ENCODE peak calls at places on chromosomes 6 and 20, in four cellular contexts. One of them, this sample, is unnamed. For H3K4me1, the result is how much of the 10 kb centered on the place peaks cover.

GRCh38 chr6:150016324-150017185 is 8.8 kb downstream of the RAET1L start:
- DNase-seq in neural progenitor cell: peak
- DNase-seq in effector memory CD4-positive, alpha-beta T cell: peak
- DNase-seq in thyroid gland: peak
- DNase-seq in this sample: no peak

GRCh38 chr6:122610690-122611455 is 668 bp downstream of the PKIB start:
- DNase-seq in neural progenitor cell: peak
- DNase-seq in effector memory CD4-positive, alpha-beta T cell: no peak
- DNase-seq in thyroid gland: peak
- DNase-seq in this sample: peak

GRCh38 chr6:3288711-3289663 is 30.2 kb downstream of the PSMG4 start:
- DNase-seq in neural progenitor cell: no peak
- DNase-seq in effector memory CD4-positive, alpha-beta T cell: no peak
- DNase-seq in thyroid gland: no peak
- DNase-seq in this sample: no peak

GRCh38 chr20:14245368-14245970 is 91.9 kb downstream of the FLRT3 start:
- DNase-seq in neural progenitor cell: no peak
- DNase-seq in effector memory CD4-positive, alpha-beta T cell: no peak
- DNase-seq in thyroid gland: no peak
- DNase-seq in this sample: no peak

GRCh38 chr6:89120371-89120770 is 2.5 kb upstream of the SRSF12 start:
- DNase-seq in neural progenitor cell: no peak
- DNase-seq in effector memory CD4-positive, alpha-beta T cell: no peak
- DNase-seq in thyroid gland: no peak
- DNase-seq in this sample: no peak

GRCh38 chr6:71886184-71887005 is at the start of gene RIMS1:
- DNase-seq in neural progenitor cell: peak
- DNase-seq in effector memory CD4-positive, alpha-beta T cell: no peak
- DNase-seq in thyroid gland: no peak
- DNase-seq in this sample: no peak

GRCh38 chr6:150373260-150373701 is 4.5 kb downstream of the IYD start:
- DNase-seq in neural progenitor cell: no peak
- DNase-seq in effector memory CD4-positive, alpha-beta T cell: no peak
- DNase-seq in thyroid gland: peak
- DNase-seq in this sample: peak

GRCh38 chr20:25058051-25058796 is at the start of gene ACSS1:
- DNase-seq in neural progenitor cell: peak
- DNase-seq in effector memory CD4-positive, alpha-beta T cell: peak
- DNase-seq in thyroid gland: peak
- DNase-seq in this sample: peak

GRCh38 chr6:108526739-108527174 is 34.0 kb upstream of the FOXO3 start:
- DNase-seq in neural progenitor cell: peak
- DNase-seq in effector memory CD4-positive, alpha-beta T cell: no peak
- DNase-seq in thyroid gland: no peak
- DNase-seq in this sample: no peak

GRCh38 chr6:56708810-56709597 is 66.3 kb upstream of the DST start:
- DNase-seq in neural progenitor cell: peak
- DNase-seq in effector memory CD4-positive, alpha-beta T cell: no peak
- DNase-seq in thyroid gland: no peak
- DNase-seq in this sample: no peak

GRCh38 chr6:137867685-137868509 is 838 bp downstream of the TNFAIP3 start:
- DNase-seq in neural progenitor cell: peak
- DNase-seq in effector memory CD4-positive, alpha-beta T cell: no peak
- DNase-seq in thyroid gland: peak
- DNase-seq in this sample: peak

GRCh38 chr6:3620937-3621336 is 130.6 kb downstream of the PXDC1 start:
- DNase-seq in neural progenitor cell: no peak
- DNase-seq in effector memory CD4-positive, alpha-beta T cell: no peak
- DNase-seq in thyroid gland: no peak
- DNase-seq in this sample: no peak

GRCh38 chr6:97097068-97098047 is 172.8 kb downstream of the KLHL32 start:
- DNase-seq in neural progenitor cell: no peak
- DNase-seq in effector memory CD4-positive, alpha-beta T cell: no peak
- DNase-seq in thyroid gland: no peak
- DNase-seq in this sample: no peak

GRCh38 chr6:22147983-22148797 is 148.6 kb downstream of the PRL start:
- DNase-seq in neural progenitor cell: peak
- DNase-seq in effector memory CD4-positive, alpha-beta T cell: no peak
- DNase-seq in thyroid gland: no peak
- DNase-seq in this sample: no peak
- H3K4me1 ChIP-seq in neural progenitor cell: under half
- H3K4me1 ChIP-seq in effector memory CD4-positive, alpha-beta T cell: under half
- H3K4me1 ChIP-seq in thyroid gland: under half
- H3K4me1 ChIP-seq in this sample: half or more

DNA sequence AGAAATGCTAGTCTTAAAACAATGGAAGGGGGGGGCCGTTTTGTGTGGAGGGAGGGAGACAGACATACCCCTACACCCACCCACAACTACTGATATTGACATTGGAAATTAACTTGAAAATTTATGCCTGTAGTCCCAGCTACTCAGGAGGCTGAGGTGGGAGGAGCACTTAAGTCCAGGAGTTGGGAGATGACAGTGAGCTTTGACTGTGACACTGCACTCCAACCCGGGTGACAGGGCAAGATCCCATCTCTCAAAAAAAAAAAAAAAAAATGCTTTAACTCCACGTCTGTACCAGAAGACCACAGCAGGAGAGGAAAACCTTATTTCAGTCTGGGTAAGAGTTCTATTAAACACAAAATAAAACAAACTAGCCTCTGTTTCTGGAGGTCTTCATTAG is 2.2 kb downstream of the TBC1D20 start:
- DNase-seq in neural progenitor cell: no peak
- DNase-seq in effector memory CD4-positive, alpha-beta T cell: no peak
- DNase-seq in thyroid gland: no peak
- DNase-seq in this sample: no peak
- H3K4me3 ChIP-seq in neural progenitor cell: peak
- H3K4me3 ChIP-seq in effector memory CD4-positive, alpha-beta T cell: no peak
- H3K4me3 ChIP-seq in thyroid gland: no peak
- H3K4me3 ChIP-seq in this sample: peak

DNA sequence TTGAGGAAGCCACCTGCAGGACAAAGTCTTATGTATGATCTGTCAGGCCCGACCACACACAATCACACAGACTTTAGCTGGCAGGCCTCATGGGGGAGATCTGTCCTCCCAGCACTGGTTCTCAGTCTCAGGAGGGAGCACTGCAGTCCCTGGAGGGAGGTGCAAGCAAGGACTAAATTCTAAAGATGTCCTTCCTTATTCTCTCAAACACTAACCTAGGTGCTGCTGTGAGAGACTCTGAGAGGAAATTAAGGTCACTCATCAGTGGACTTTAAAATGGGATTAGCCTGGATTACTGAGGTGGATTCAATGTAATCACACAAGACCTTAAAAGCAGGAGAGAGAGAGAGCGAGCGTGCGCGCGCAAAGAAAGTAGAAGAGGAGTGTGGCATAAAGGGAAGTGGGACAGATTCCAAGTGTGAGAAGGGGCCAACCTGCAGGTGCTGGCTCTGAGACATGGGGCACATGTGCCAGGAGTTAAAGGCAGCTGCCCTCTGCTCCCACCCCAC is 14.3 kb downstream of the GLO1 start:
- DNase-seq in neural progenitor cell: peak
- DNase-seq in effector memory CD4-positive, alpha-beta T cell: no peak
- DNase-seq in thyroid gland: no peak
- DNase-seq in this sample: no peak
- H3K27ac ChIP-seq in neural progenitor cell: peak
- H3K27ac ChIP-seq in effector memory CD4-positive, alpha-beta T cell: no peak
- H3K27ac ChIP-seq in thyroid gland: no peak
- H3K27ac ChIP-seq in this sample: peak

DNA sequence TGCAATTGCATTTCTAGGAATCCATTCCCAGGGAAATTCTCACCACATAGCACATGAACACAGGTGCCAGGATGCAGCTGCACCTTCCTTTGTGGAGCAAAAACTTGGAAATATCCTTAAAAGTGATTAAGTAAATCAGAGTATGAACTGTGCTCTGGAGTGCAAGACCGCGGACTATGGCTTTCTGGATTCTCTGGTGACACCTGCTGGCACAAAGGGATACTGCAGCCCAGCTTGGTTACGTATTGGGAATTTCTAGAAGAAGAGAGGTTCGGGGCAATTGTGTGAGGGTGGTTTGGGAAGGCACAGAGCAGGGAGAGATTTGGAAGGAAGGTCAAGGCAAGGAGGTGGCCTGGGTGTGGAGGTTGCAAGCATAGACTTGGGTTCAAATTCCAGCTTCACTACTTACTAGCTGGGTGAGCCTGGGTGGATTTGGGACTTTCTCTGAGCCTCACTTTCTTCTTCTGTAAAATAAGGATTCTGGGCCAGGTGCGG is 15.9 kb upstream of the PEDS1 start:
- DNase-seq in neural progenitor cell: peak
- DNase-seq in effector memory CD4-positive, alpha-beta T cell: peak
- DNase-seq in thyroid gland: peak
- DNase-seq in this sample: peak
- H3K4me1 ChIP-seq in neural progenitor cell: under half
- H3K4me1 ChIP-seq in effector memory CD4-positive, alpha-beta T cell: under half
- H3K4me1 ChIP-seq in thyroid gland: under half
- H3K4me1 ChIP-seq in this sample: half or more

GRCh38 chr6:26454641-26455040 is 3.1 kb upstream of the BTN2A1 start:
- DNase-seq in neural progenitor cell: no peak
- DNase-seq in effector memory CD4-positive, alpha-beta T cell: no peak
- DNase-seq in thyroid gland: no peak
- DNase-seq in this sample: no peak

GRCh38 chr6:26457407-26457795 is 354 bp upstream of the BTN2A1 start:
- DNase-seq in neural progenitor cell: no peak
- DNase-seq in effector memory CD4-positive, alpha-beta T cell: no peak
- DNase-seq in thyroid gland: peak
- DNase-seq in this sample: peak

GRCh38 chr6:26455357-26455970 is 2.3 kb upstream of the BTN2A1 start:
- DNase-seq in neural progenitor cell: no peak
- DNase-seq in effector memory CD4-positive, alpha-beta T cell: no peak
- DNase-seq in thyroid gland: no peak
- DNase-seq in this sample: no peak

GRCh38 chr6:26457796-26458688 is at the start of gene BTN2A1:
- DNase-seq in neural progenitor cell: peak
- DNase-seq in effector memory CD4-positive, alpha-beta T cell: peak
- DNase-seq in thyroid gland: peak
- DNase-seq in this sample: peak

GRCh38 chr6:26459023-26459810 is 1.5 kb downstream of the BTN2A1 start:
- DNase-seq in neural progenitor cell: no peak
- DNase-seq in effector memory CD4-positive, alpha-beta T cell: no peak
- DNase-seq in thyroid gland: no peak
- DNase-seq in this sample: no peak
- H3K4me3 ChIP-seq in neural progenitor cell: peak
- H3K4me3 ChIP-seq in effector memory CD4-positive, alpha-beta T cell: no peak
- H3K4me3 ChIP-seq in thyroid gland: no peak
- H3K4me3 ChIP-seq in this sample: peak

GRCh38 chr20:4797275-4797674 is 75.6 kb downstream of the PRND start:
- DNase-seq in neural progenitor cell: no peak
- DNase-seq in effector memory CD4-positive, alpha-beta T cell: no peak
- DNase-seq in thyroid gland: no peak
- DNase-seq in this sample: no peak

GRCh38 chr20:4798010-4798409 is 76.3 kb downstream of the PRND start:
- DNase-seq in neural progenitor cell: no peak
- DNase-seq in effector memory CD4-positive, alpha-beta T cell: no peak
- DNase-seq in thyroid gland: no peak
- DNase-seq in this sample: no peak

GRCh38 chr20:4793183-4793582 is 71.5 kb downstream of the PRND start:
- DNase-seq in neural progenitor cell: no peak
- DNase-seq in effector memory CD4-positive, alpha-beta T cell: no peak
- DNase-seq in thyroid gland: no peak
- DNase-seq in this sample: no peak

GRCh38 chr20:4795394-4795793 is 73.7 kb downstream of the PRND start:
- DNase-seq in neural progenitor cell: no peak
- DNase-seq in effector memory CD4-positive, alpha-beta T cell: no peak
- DNase-seq in thyroid gland: no peak
- DNase-seq in this sample: no peak

GRCh38 chr20:4794846-4795245 is 73.1 kb downstream of the PRND start:
- DNase-seq in neural progenitor cell: no peak
- DNase-seq in effector memory CD4-positive, alpha-beta T cell: no peak
- DNase-seq in thyroid gland: no peak
- DNase-seq in this sample: no peak
- H3K27ac ChIP-seq in neural progenitor cell: no peak
- H3K27ac ChIP-seq in effector memory CD4-positive, alpha-beta T cell: no peak
- H3K27ac ChIP-seq in thyroid gland: no peak
- H3K27ac ChIP-seq in this sample: no peak

GRCh38 chr6:53297004-53297403 is 51.7 kb downstream of the ELOVL5 start:
- DNase-seq in neural progenitor cell: no peak
- DNase-seq in effector memory CD4-positive, alpha-beta T cell: no peak
- DNase-seq in thyroid gland: no peak
- DNase-seq in this sample: no peak
- H3K4me1 ChIP-seq in neural progenitor cell: under half
- H3K4me1 ChIP-seq in effector memory CD4-positive, alpha-beta T cell: under half
- H3K4me1 ChIP-seq in thyroid gland: under half
- H3K4me1 ChIP-seq in this sample: half or more

DNA sequence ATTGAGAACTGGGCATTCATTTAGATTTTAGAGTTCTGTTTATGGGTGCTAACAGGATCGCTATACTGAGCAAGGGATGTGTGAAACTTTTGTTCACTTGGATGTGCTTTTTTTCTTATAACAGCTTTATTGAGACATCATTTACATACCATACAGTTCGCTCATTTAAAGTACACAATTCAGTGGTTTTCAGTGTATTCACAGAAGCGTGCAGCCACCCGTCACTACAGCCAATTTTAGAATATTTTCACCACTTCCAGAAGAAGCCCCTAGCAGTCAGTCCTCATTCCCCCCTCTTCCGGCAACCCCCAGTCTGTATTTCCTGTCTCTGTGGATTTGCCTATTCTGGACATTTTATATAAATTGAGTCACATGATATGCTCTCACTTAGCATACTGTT is 48.7 kb downstream of the GFRA4 start:
- DNase-seq in neural progenitor cell: no peak
- DNase-seq in effector memory CD4-positive, alpha-beta T cell: no peak
- DNase-seq in thyroid gland: no peak
- DNase-seq in this sample: no peak
- H3K4me3 ChIP-seq in neural progenitor cell: no peak
- H3K4me3 ChIP-seq in effector memory CD4-positive, alpha-beta T cell: no peak
- H3K4me3 ChIP-seq in thyroid gland: no peak
- H3K4me3 ChIP-seq in this sample: no peak

DNA sequence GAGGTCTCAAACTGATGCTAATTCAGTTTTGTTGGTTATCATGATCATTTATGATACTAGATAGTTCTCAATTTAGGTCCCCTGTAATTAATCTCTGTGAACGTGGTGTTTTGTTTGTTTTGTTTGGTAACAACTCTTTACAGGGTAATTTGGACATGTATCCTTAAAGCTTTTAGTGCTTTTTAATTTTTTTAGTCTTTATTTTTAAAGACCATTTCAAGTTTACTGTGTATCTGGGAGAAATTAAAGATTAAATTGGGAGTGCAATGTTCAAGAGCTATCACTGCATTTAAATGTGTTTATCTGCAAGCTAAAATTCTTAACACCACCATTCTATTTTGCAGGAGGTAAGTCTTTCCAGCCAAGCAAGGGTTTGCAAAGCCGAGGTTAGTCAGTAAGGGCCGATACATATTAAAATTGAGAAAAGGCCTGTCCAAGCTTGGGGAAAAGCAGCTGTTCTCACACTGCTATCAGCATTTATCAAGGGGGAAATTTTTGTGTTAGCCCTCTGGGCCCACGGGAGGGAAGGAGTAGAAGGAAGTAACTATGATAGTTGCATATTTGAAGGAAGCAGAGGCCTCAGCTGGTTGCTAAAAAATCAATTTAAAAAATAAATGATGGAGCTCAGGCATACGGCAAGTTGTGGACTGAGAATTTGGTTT is 59.4 kb upstream of the ZNF217 start:
- DNase-seq in neural progenitor cell: no peak
- DNase-seq in effector memory CD4-positive, alpha-beta T cell: no peak
- DNase-seq in thyroid gland: no peak
- DNase-seq in this sample: no peak
- H3K27ac ChIP-seq in neural progenitor cell: peak
- H3K27ac ChIP-seq in effector memory CD4-positive, alpha-beta T cell: peak
- H3K27ac ChIP-seq in thyroid gland: peak
- H3K27ac ChIP-seq in this sample: peak